ENCODE peak calls at places on chromosomes 6 and 20, in five cellular contexts. One of them, this sample, is unnamed.

GRCh38 chr6:32583527-32583898 is 6.1 kb downstream of the HLA-DRB1 start:
- DNase-seq in islet precursor cell: no peak
- DNase-seq in upper lobe of right lung: no peak
- DNase-seq in activated T-helper 9 cell treated with anti-CD3 and anti-CD28 coated beads, Interleukin-2, amount 50 U/mL, for 16 hours: no peak
- DNase-seq in stimulated activated CD4-positive, alpha-beta T cell treated with anti-CD3 and anti-CD28 coated beads, Interleukin-1b, Interleukin-23, amount 100 ng/mL, for 24 hours: no peak
- DNase-seq in this sample: no peak

GRCh38 chr20:17226410-17227198 is at the start of gene PCSK2:
- DNase-seq in islet precursor cell: peak
- DNase-seq in upper lobe of right lung: peak
- DNase-seq in activated T-helper 9 cell treated with anti-CD3 and anti-CD28 coated beads, Interleukin-2, amount 50 U/mL, for 16 hours: no peak
- DNase-seq in stimulated activated CD4-positive, alpha-beta T cell treated with anti-CD3 and anti-CD28 coated beads, Interleukin-1b, Interleukin-23, amount 100 ng/mL, for 24 hours: no peak
- DNase-seq in this sample: no peak

GRCh38 chr20:62822788-62823651 is 6.2 kb downstream of the COL9A3 start:
- DNase-seq in islet precursor cell: peak
- DNase-seq in upper lobe of right lung: no peak
- DNase-seq in activated T-helper 9 cell treated with anti-CD3 and anti-CD28 coated beads, Interleukin-2, amount 50 U/mL, for 16 hours: no peak
- DNase-seq in stimulated activated CD4-positive, alpha-beta T cell treated with anti-CD3 and anti-CD28 coated beads, Interleukin-1b, Interleukin-23, amount 100 ng/mL, for 24 hours: no peak
- DNase-seq in this sample: no peak

GRCh38 chr6:131281471-131282270 is 146.4 kb downstream of the AKAP7 start:
- DNase-seq in islet precursor cell: peak
- DNase-seq in upper lobe of right lung: no peak
- DNase-seq in activated T-helper 9 cell treated with anti-CD3 and anti-CD28 coated beads, Interleukin-2, amount 50 U/mL, for 16 hours: no peak
- DNase-seq in stimulated activated CD4-positive, alpha-beta T cell treated with anti-CD3 and anti-CD28 coated beads, Interleukin-1b, Interleukin-23, amount 100 ng/mL, for 24 hours: no peak
- DNase-seq in this sample: no peak

GRCh38 chr6:122810189-122810588 is 21.1 kb downstream of the SMPDL3A start:
- DNase-seq in islet precursor cell: no peak
- DNase-seq in upper lobe of right lung: no peak
- DNase-seq in activated T-helper 9 cell treated with anti-CD3 and anti-CD28 coated beads, Interleukin-2, amount 50 U/mL, for 16 hours: no peak
- DNase-seq in stimulated activated CD4-positive, alpha-beta T cell treated with anti-CD3 and anti-CD28 coated beads, Interleukin-1b, Interleukin-23, amount 100 ng/mL, for 24 hours: no peak
- DNase-seq in this sample: no peak

GRCh38 chr6:7148100-7148822 is 40.5 kb downstream of the RREB1 start:
- DNase-seq in islet precursor cell: no peak
- DNase-seq in upper lobe of right lung: no peak
- DNase-seq in activated T-helper 9 cell treated with anti-CD3 and anti-CD28 coated beads, Interleukin-2, amount 50 U/mL, for 16 hours: no peak
- DNase-seq in stimulated activated CD4-positive, alpha-beta T cell treated with anti-CD3 and anti-CD28 coated beads, Interleukin-1b, Interleukin-23, amount 100 ng/mL, for 24 hours: no peak
- DNase-seq in this sample: no peak

GRCh38 chr20:25706793-25707192 is 10.1 kb upstream of the ZNF337 start:
- DNase-seq in islet precursor cell: no peak
- DNase-seq in upper lobe of right lung: no peak
- DNase-seq in activated T-helper 9 cell treated with anti-CD3 and anti-CD28 coated beads, Interleukin-2, amount 50 U/mL, for 16 hours: peak
- DNase-seq in stimulated activated CD4-positive, alpha-beta T cell treated with anti-CD3 and anti-CD28 coated beads, Interleukin-1b, Interleukin-23, amount 100 ng/mL, for 24 hours: no peak
- DNase-seq in this sample: no peak

GRCh38 chr20:21681219-21681931 is 24.1 kb upstream of the PAX1 start:
- DNase-seq in islet precursor cell: no peak
- DNase-seq in upper lobe of right lung: no peak
- DNase-seq in activated T-helper 9 cell treated with anti-CD3 and anti-CD28 coated beads, Interleukin-2, amount 50 U/mL, for 16 hours: no peak
- DNase-seq in stimulated activated CD4-positive, alpha-beta T cell treated with anti-CD3 and anti-CD28 coated beads, Interleukin-1b, Interleukin-23, amount 100 ng/mL, for 24 hours: no peak
- DNase-seq in this sample: no peak

GRCh38 chr6:37705239-37706051 is 7.8 kb upstream of the MDGA1 start:
- DNase-seq in islet precursor cell: peak
- DNase-seq in upper lobe of right lung: peak
- DNase-seq in activated T-helper 9 cell treated with anti-CD3 and anti-CD28 coated beads, Interleukin-2, amount 50 U/mL, for 16 hours: peak
- DNase-seq in stimulated activated CD4-positive, alpha-beta T cell treated with anti-CD3 and anti-CD28 coated beads, Interleukin-1b, Interleukin-23, amount 100 ng/mL, for 24 hours: no peak
- DNase-seq in this sample: peak

GRCh38 chr6:110814488-110815259 is 595 bp downstream of the CDK19 start:
- DNase-seq in islet precursor cell: peak
- DNase-seq in upper lobe of right lung: peak
- DNase-seq in activated T-helper 9 cell treated with anti-CD3 and anti-CD28 coated beads, Interleukin-2, amount 50 U/mL, for 16 hours: peak
- DNase-seq in stimulated activated CD4-positive, alpha-beta T cell treated with anti-CD3 and anti-CD28 coated beads, Interleukin-1b, Interleukin-23, amount 100 ng/mL, for 24 hours: peak
- DNase-seq in this sample: no peak

GRCh38 chr20:22452442-22453011 is 131.8 kb downstream of the FOXA2 start:
- DNase-seq in islet precursor cell: no peak
- DNase-seq in upper lobe of right lung: no peak
- DNase-seq in activated T-helper 9 cell treated with anti-CD3 and anti-CD28 coated beads, Interleukin-2, amount 50 U/mL, for 16 hours: no peak
- DNase-seq in stimulated activated CD4-positive, alpha-beta T cell treated with anti-CD3 and anti-CD28 coated beads, Interleukin-1b, Interleukin-23, amount 100 ng/mL, for 24 hours: no peak
- DNase-seq in this sample: no peak

GRCh38 chr20:32378461-32378860 is 20.3 kb downstream of the ASXL1 start:
- DNase-seq in islet precursor cell: no peak
- DNase-seq in upper lobe of right lung: no peak
- DNase-seq in activated T-helper 9 cell treated with anti-CD3 and anti-CD28 coated beads, Interleukin-2, amount 50 U/mL, for 16 hours: no peak
- DNase-seq in stimulated activated CD4-positive, alpha-beta T cell treated with anti-CD3 and anti-CD28 coated beads, Interleukin-1b, Interleukin-23, amount 100 ng/mL, for 24 hours: no peak
- DNase-seq in this sample: no peak